ENCODE peak calls at places on chromosomes 11 and 22, in five cellular contexts. One of them, this sample, is unnamed.

GRCh38 chr11:38835986-38836385 is 2237.9 kb upstream of the RAG2 start:
- DNase-seq in stimulated activated CD4-positive, alpha-beta T cell treated with anti-CD3 and anti-CD28 coated beads, TNF-alpha, amount 100 ng/mL, for 1 hour: no peak
- DNase-seq in activated CD4-positive, alpha-beta T cell treated with anti-CD3 and anti-CD28 coated beads, Interleukin-2, amount 50 U/mL, for 1 hour: no peak
- DNase-seq in left cardiac atrium: no peak
- DNase-seq in thoracic aorta: no peak
- DNase-seq in this sample: no peak

GRCh38 chr11:2401436-2401984 is 960 bp downstream of the TSSC4 start:
- DNase-seq in activated CD4-positive, alpha-beta T cell treated with anti-CD3 and anti-CD28 coated beads, Interleukin-2, amount 50 U/mL, for 1 hour: no peak
- DNase-seq in left cardiac atrium: no peak
- DNase-seq in thoracic aorta: no peak
- DNase-seq in stimulated activated CD4-positive, alpha-beta T cell treated with anti-CD3 and anti-CD28 coated beads, TNF-alpha, amount 100 ng/mL, for 1 hour: no peak
- DNase-seq in this sample: no peak

GRCh38 chr22:33476716-33477115 is 418.5 kb upstream of the SYN3 start:
- DNase-seq in left cardiac atrium: no peak
- DNase-seq in thoracic aorta: no peak
- DNase-seq in activated CD4-positive, alpha-beta T cell treated with anti-CD3 and anti-CD28 coated beads, Interleukin-2, amount 50 U/mL, for 1 hour: no peak
- DNase-seq in stimulated activated CD4-positive, alpha-beta T cell treated with anti-CD3 and anti-CD28 coated beads, TNF-alpha, amount 100 ng/mL, for 1 hour: no peak
- DNase-seq in this sample: no peak

GRCh38 chr11:69540118-69541000 is 58.9 kb downstream of the LINC01488 start:
- DNase-seq in left cardiac atrium: peak
- DNase-seq in activated CD4-positive, alpha-beta T cell treated with anti-CD3 and anti-CD28 coated beads, Interleukin-2, amount 50 U/mL, for 1 hour: no peak
- DNase-seq in stimulated activated CD4-positive, alpha-beta T cell treated with anti-CD3 and anti-CD28 coated beads, TNF-alpha, amount 100 ng/mL, for 1 hour: no peak
- DNase-seq in thoracic aorta: peak
- DNase-seq in this sample: no peak

GRCh38 chr11:1988174-1988573 is 9.5 kb downstream of the H19 start:
- DNase-seq in activated CD4-positive, alpha-beta T cell treated with anti-CD3 and anti-CD28 coated beads, Interleukin-2, amount 50 U/mL, for 1 hour: no peak
- DNase-seq in stimulated activated CD4-positive, alpha-beta T cell treated with anti-CD3 and anti-CD28 coated beads, TNF-alpha, amount 100 ng/mL, for 1 hour: no peak
- DNase-seq in thoracic aorta: no peak
- DNase-seq in left cardiac atrium: no peak
- DNase-seq in this sample: no peak

GRCh38 chr11:34194576-34195335 is 89.3 kb downstream of the NAT10 start:
- DNase-seq in thoracic aorta: no peak
- DNase-seq in activated CD4-positive, alpha-beta T cell treated with anti-CD3 and anti-CD28 coated beads, Interleukin-2, amount 50 U/mL, for 1 hour: no peak
- DNase-seq in left cardiac atrium: no peak
- DNase-seq in stimulated activated CD4-positive, alpha-beta T cell treated with anti-CD3 and anti-CD28 coated beads, TNF-alpha, amount 100 ng/mL, for 1 hour: no peak
- DNase-seq in this sample: no peak

GRCh38 chr11:70443043-70444030 is 45.0 kb downstream of the CTTN start:
- DNase-seq in stimulated activated CD4-positive, alpha-beta T cell treated with anti-CD3 and anti-CD28 coated beads, TNF-alpha, amount 100 ng/mL, for 1 hour: no peak
- DNase-seq in left cardiac atrium: no peak
- DNase-seq in thoracic aorta: no peak
- DNase-seq in activated CD4-positive, alpha-beta T cell treated with anti-CD3 and anti-CD28 coated beads, Interleukin-2, amount 50 U/mL, for 1 hour: no peak
- DNase-seq in this sample: no peak

GRCh38 chr11:8237453-8237852 is 26.2 kb downstream of the LMO1 start:
- DNase-seq in stimulated activated CD4-positive, alpha-beta T cell treated with anti-CD3 and anti-CD28 coated beads, TNF-alpha, amount 100 ng/mL, for 1 hour: no peak
- DNase-seq in thoracic aorta: no peak
- DNase-seq in activated CD4-positive, alpha-beta T cell treated with anti-CD3 and anti-CD28 coated beads, Interleukin-2, amount 50 U/mL, for 1 hour: no peak
- DNase-seq in left cardiac atrium: no peak
- DNase-seq in this sample: no peak

GRCh38 chr11:94706211-94706610 is 61.9 kb upstream of the AMOTL1 start:
- DNase-seq in thoracic aorta: no peak
- DNase-seq in stimulated activated CD4-positive, alpha-beta T cell treated with anti-CD3 and anti-CD28 coated beads, TNF-alpha, amount 100 ng/mL, for 1 hour: no peak
- DNase-seq in activated CD4-positive, alpha-beta T cell treated with anti-CD3 and anti-CD28 coated beads, Interleukin-2, amount 50 U/mL, for 1 hour: no peak
- DNase-seq in left cardiac atrium: no peak
- DNase-seq in this sample: no peak

GRCh38 chr22:17441326-17441725 is 72.1 kb downstream of the CECR2 start:
- DNase-seq in activated CD4-positive, alpha-beta T cell treated with anti-CD3 and anti-CD28 coated beads, Interleukin-2, amount 50 U/mL, for 1 hour: no peak
- DNase-seq in left cardiac atrium: no peak
- DNase-seq in stimulated activated CD4-positive, alpha-beta T cell treated with anti-CD3 and anti-CD28 coated beads, TNF-alpha, amount 100 ng/mL, for 1 hour: no peak
- DNase-seq in thoracic aorta: no peak
- DNase-seq in this sample: no peak

GRCh38 chr11:118921121-118921928 is 4.4 kb downstream of the BCL9L start:
- DNase-seq in stimulated activated CD4-positive, alpha-beta T cell treated with anti-CD3 and anti-CD28 coated beads, TNF-alpha, amount 100 ng/mL, for 1 hour: no peak
- DNase-seq in left cardiac atrium: peak
- DNase-seq in thoracic aorta: no peak
- DNase-seq in activated CD4-positive, alpha-beta T cell treated with anti-CD3 and anti-CD28 coated beads, Interleukin-2, amount 50 U/mL, for 1 hour: no peak
- DNase-seq in this sample: no peak

GRCh38 chr11:63563201-63564055 is at the start of gene PLAAT2:
- DNase-seq in stimulated activated CD4-positive, alpha-beta T cell treated with anti-CD3 and anti-CD28 coated beads, TNF-alpha, amount 100 ng/mL, for 1 hour: no peak
- DNase-seq in left cardiac atrium: no peak
- DNase-seq in thoracic aorta: no peak
- DNase-seq in activated CD4-positive, alpha-beta T cell treated with anti-CD3 and anti-CD28 coated beads, Interleukin-2, amount 50 U/mL, for 1 hour: no peak
- DNase-seq in this sample: no peak

GRCh38 chr11:78290293-78291176 is 101.8 kb downstream of the USP35 start:
- DNase-seq in stimulated activated CD4-positive, alpha-beta T cell treated with anti-CD3 and anti-CD28 coated beads, TNF-alpha, amount 100 ng/mL, for 1 hour: no peak
- DNase-seq in thoracic aorta: no peak
- DNase-seq in left cardiac atrium: no peak
- DNase-seq in activated CD4-positive, alpha-beta T cell treated with anti-CD3 and anti-CD28 coated beads, Interleukin-2, amount 50 U/mL, for 1 hour: no peak
- DNase-seq in this sample: no peak

GRCh38 chr11:76666408-76666807 is 4.1 kb downstream of the LRRC32 start:
- DNase-seq in left cardiac atrium: peak
- DNase-seq in thoracic aorta: no peak
- DNase-seq in activated CD4-positive, alpha-beta T cell treated with anti-CD3 and anti-CD28 coated beads, Interleukin-2, amount 50 U/mL, for 1 hour: no peak
- DNase-seq in stimulated activated CD4-positive, alpha-beta T cell treated with anti-CD3 and anti-CD28 coated beads, TNF-alpha, amount 100 ng/mL, for 1 hour: no peak
- DNase-seq in this sample: no peak

GRCh38 chr22:49705631-49706352 is 121.9 kb downstream of the BRD1 start:
- DNase-seq in stimulated activated CD4-positive, alpha-beta T cell treated with anti-CD3 and anti-CD28 coated beads, TNF-alpha, amount 100 ng/mL, for 1 hour: no peak
- DNase-seq in thoracic aorta: no peak
- DNase-seq in left cardiac atrium: no peak
- DNase-seq in activated CD4-positive, alpha-beta T cell treated with anti-CD3 and anti-CD28 coated beads, Interleukin-2, amount 50 U/mL, for 1 hour: no peak
- DNase-seq in this sample: no peak

GRCh38 chr11:94823127-94823732 is 55.1 kb downstream of the AMOTL1 start:
- DNase-seq in activated CD4-positive, alpha-beta T cell treated with anti-CD3 and anti-CD28 coated beads, Interleukin-2, amount 50 U/mL, for 1 hour: no peak
- DNase-seq in stimulated activated CD4-positive, alpha-beta T cell treated with anti-CD3 and anti-CD28 coated beads, TNF-alpha, amount 100 ng/mL, for 1 hour: no peak
- DNase-seq in thoracic aorta: no peak
- DNase-seq in left cardiac atrium: no peak
- DNase-seq in this sample: no peak